ENCODE peak calls at places on chromosomes 3 and 15, in nine cellular contexts. One of them, this sample, is unnamed.

GRCh38 chr3:194267744-194268658 is 83.1 kb downstream of the CPN2 start:
- DNase-seq in substantia nigra: no peak
- DNase-seq in naive thymus-derived CD8-positive, alpha-beta T cell: no peak
- DNase-seq in anterior cingulate cortex: no peak
- DNase-seq in dermis microvascular lymphatic vessel endothelial cell: peak
- DNase-seq in germinal center: no peak
- DNase-seq in neuronal stem cell: no peak
- DNase-seq in GM12864: no peak
- DNase-seq in caudate nucleus: no peak
- DNase-seq in this sample: no peak

GRCh38 chr3:17386432-17386831 is 356.0 kb downstream of the TBC1D5 start:
- DNase-seq in substantia nigra: no peak
- DNase-seq in naive thymus-derived CD8-positive, alpha-beta T cell: no peak
- DNase-seq in anterior cingulate cortex: no peak
- DNase-seq in dermis microvascular lymphatic vessel endothelial cell: no peak
- DNase-seq in germinal center: no peak
- DNase-seq in neuronal stem cell: no peak
- DNase-seq in GM12864: no peak
- DNase-seq in caudate nucleus: no peak
- DNase-seq in this sample: no peak

GRCh38 chr3:37347941-37348340 is 173.6 kb upstream of the LRRFIP2 start:
- DNase-seq in substantia nigra: no peak
- DNase-seq in naive thymus-derived CD8-positive, alpha-beta T cell: no peak
- DNase-seq in anterior cingulate cortex: no peak
- DNase-seq in dermis microvascular lymphatic vessel endothelial cell: no peak
- DNase-seq in germinal center: no peak
- DNase-seq in neuronal stem cell: no peak
- DNase-seq in GM12864: no peak
- DNase-seq in caudate nucleus: no peak
- DNase-seq in this sample: no peak

GRCh38 chr15:76346666-76347506 is 10.3 kb downstream of the ISL2 start:
- DNase-seq in substantia nigra: no peak
- DNase-seq in naive thymus-derived CD8-positive, alpha-beta T cell: no peak
- DNase-seq in anterior cingulate cortex: no peak
- DNase-seq in dermis microvascular lymphatic vessel endothelial cell: peak
- DNase-seq in germinal center: peak
- DNase-seq in neuronal stem cell: no peak
- DNase-seq in GM12864: no peak
- DNase-seq in caudate nucleus: no peak
- DNase-seq in this sample: no peak

GRCh38 chr15:56243774-56244236 is at the start of gene RFX7:
- DNase-seq in substantia nigra: peak
- DNase-seq in naive thymus-derived CD8-positive, alpha-beta T cell: peak
- DNase-seq in anterior cingulate cortex: peak
- DNase-seq in dermis microvascular lymphatic vessel endothelial cell: peak
- DNase-seq in germinal center: peak
- DNase-seq in neuronal stem cell: peak
- DNase-seq in GM12864: no peak
- DNase-seq in caudate nucleus: peak
- DNase-seq in this sample: peak

GRCh38 chr3:138188013-138188352 is 882 bp downstream of the ARMC8 start:
- DNase-seq in substantia nigra: no peak
- DNase-seq in naive thymus-derived CD8-positive, alpha-beta T cell: peak
- DNase-seq in anterior cingulate cortex: no peak
- DNase-seq in dermis microvascular lymphatic vessel endothelial cell: peak
- DNase-seq in germinal center: no peak
- DNase-seq in neuronal stem cell: no peak
- DNase-seq in GM12864: no peak
- DNase-seq in caudate nucleus: no peak
- DNase-seq in this sample: no peak

GRCh38 chr15:33013827-33014445 is 180.6 kb downstream of the FMN1 start:
- DNase-seq in substantia nigra: no peak
- DNase-seq in naive thymus-derived CD8-positive, alpha-beta T cell: no peak
- DNase-seq in anterior cingulate cortex: no peak
- DNase-seq in dermis microvascular lymphatic vessel endothelial cell: peak
- DNase-seq in germinal center: no peak
- DNase-seq in neuronal stem cell: no peak
- DNase-seq in GM12864: no peak
- DNase-seq in caudate nucleus: no peak
- DNase-seq in this sample: no peak

GRCh38 chr3:28915711-28916481 is 365.0 kb upstream of the RBMS3 start:
- DNase-seq in substantia nigra: peak
- DNase-seq in naive thymus-derived CD8-positive, alpha-beta T cell: no peak
- DNase-seq in anterior cingulate cortex: no peak
- DNase-seq in dermis microvascular lymphatic vessel endothelial cell: peak
- DNase-seq in germinal center: no peak
- DNase-seq in neuronal stem cell: peak
- DNase-seq in GM12864: no peak
- DNase-seq in caudate nucleus: no peak
- DNase-seq in this sample: peak

GRCh38 chr3:195809796-195810454 is 1.8 kb downstream of the MUC4 start:
- DNase-seq in substantia nigra: no peak
- DNase-seq in naive thymus-derived CD8-positive, alpha-beta T cell: no peak
- DNase-seq in anterior cingulate cortex: no peak
- DNase-seq in dermis microvascular lymphatic vessel endothelial cell: no peak
- DNase-seq in germinal center: no peak
- DNase-seq in neuronal stem cell: no peak
- DNase-seq in GM12864: no peak
- DNase-seq in caudate nucleus: no peak
- DNase-seq in this sample: no peak